ENCODE peak calls at places on chromosomes 1 and 21, in nine cellular contexts. X, I, J, A, G, K, Q, Z and U are unnamed samples. For H3K4me1, the result is how much of the 10 kb centered on the place peaks cover.

GRCh38 chr1:230819976-230820375 is 48.3 kb downstream of the C1orf198 start:
- DNase-seq in X (no peak), I (no peak), J (no peak), A (no peak), G (no peak), K (no peak), Q (no peak), Z (no peak), U (no peak)

GRCh38 chr1:162145280-162145965 is 75.9 kb downstream of the NOS1AP start:
- DNase-seq in X (no peak), I (no peak), J (no peak), A (no peak), G (no peak), K (no peak), Q (no peak), Z (no peak), U (no peak)

GRCh38 chr1:53968125-53968513 is 22.0 kb downstream of the LRRC42 start:
- DNase-seq in X (no peak), I (no peak), J (no peak), A (no peak), G (no peak), K (no peak), Q (peak), Z (no peak), U (no peak)

GRCh38 chr1:225737179-225737578 is 40.4 kb upstream of the SRP9 start:
- DNase-seq in X (no peak), I (peak), J (no peak), A (peak), G (no peak), K (no peak), Q (peak), Z (no peak), U (no peak)

GRCh38 chr1:31923905-31924304 is 14.3 kb downstream of the PTP4A2 start:
- DNase-seq in X (no peak), I (no peak), J (no peak), A (no peak), G (no peak), K (no peak), Q (no peak), Z (no peak), U (no peak)

GRCh38 chr1:214102907-214103306 is 115.1 kb downstream of the PROX1 start:
- DNase-seq in X (no peak), I (peak), J (no peak), A (peak), G (no peak), K (peak), Q (peak), Z (no peak), U (no peak)

GRCh38 chr1:245285168-245285567 is 130.4 kb downstream of the KIF26B start:
- DNase-seq in X (no peak), I (no peak), J (no peak), A (no peak), G (no peak), K (no peak), Q (peak), Z (no peak), U (no peak)

GRCh38 chr21:46199436-46200373 is 15.4 kb upstream of the SPATC1L start:
- DNase-seq in X (no peak), I (no peak), J (no peak), A (no peak), G (peak), K (no peak), Q (no peak), Z (no peak), U (no peak)

GRCh38 chr1:51519857-51520699 is 1.0 kb upstream of the EPS15 start:
- DNase-seq in X (no peak), I (peak), J (no peak), A (no peak), G (no peak), K (peak), Q (peak), Z (peak), U (no peak)

GRCh38 chr1:107787299-107787698 is 177.7 kb downstream of the VAV3 start:
- DNase-seq in X (no peak), I (no peak), J (no peak), A (no peak), G (no peak), K (no peak), Q (no peak), Z (no peak), U (no peak)

GRCh38 chr1:22236151-22236550 is 93.3 kb upstream of the WNT4 start:
- DNase-seq in X (peak), I (no peak), J (no peak), A (no peak), G (no peak), K (no peak), Q (no peak), Z (no peak), U (no peak)

GRCh38 chr1:246364415-246364941 is 142.6 kb downstream of the SMYD3 start:
- DNase-seq in X (no peak), I (no peak), J (no peak), A (no peak), G (no peak), K (no peak), Q (no peak), Z (no peak), U (no peak)

GRCh38 chr1:3507636-3508275 is 53.3 kb downstream of the ARHGEF16 start:
- DNase-seq in X (no peak), I (no peak), J (no peak), A (no peak), G (no peak), K (no peak), Q (no peak), Z (no peak), U (no peak)

DNA sequence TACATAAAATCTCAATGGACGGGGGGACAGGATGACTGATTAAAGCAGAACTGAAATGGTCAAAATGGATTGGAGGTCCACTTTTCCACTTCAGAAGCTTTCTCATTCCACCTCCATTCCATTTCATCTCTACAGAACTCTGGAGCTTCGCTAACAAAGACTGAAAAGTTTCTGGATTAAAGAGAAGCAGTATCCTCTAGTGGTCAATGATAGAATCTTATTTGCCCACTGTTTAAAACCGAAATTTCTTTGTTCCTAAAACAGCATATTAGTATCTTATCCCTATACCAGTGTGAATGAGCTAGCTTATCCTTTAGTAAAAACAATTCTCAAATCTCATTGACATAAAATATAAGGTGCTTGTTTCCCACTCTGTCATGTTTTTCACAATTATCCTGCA is 890.6 kb downstream of the KCNT2 start:
- DNase-seq in X (no peak), I (no peak), J (no peak), A (peak), G (no peak), K (peak), Q (peak), Z (no peak), U (no peak)
- TF ChIP-seq CTCF in X (no peak), I (no peak), J (no peak), A (peak), G (no peak), K (peak), Q (peak), Z (peak), U (peak)

GRCh38 chr1:183281039-183281438 is 95.0 kb downstream of the LAMC2 start:
- DNase-seq in X (peak), I (no peak), J (peak), A (no peak), G (peak), K (no peak), Q (peak), Z (no peak), U (no peak)

GRCh38 chr1:183277821-183278735 is 92.0 kb downstream of the LAMC2 start:
- DNase-seq in X (no peak), I (no peak), J (peak), A (no peak), G (no peak), K (no peak), Q (no peak), Z (no peak), U (no peak)

GRCh38 chr1:183279835-183280234 is 93.8 kb downstream of the LAMC2 start:
- DNase-seq in X (peak), I (no peak), J (peak), A (no peak), G (no peak), K (peak), Q (peak), Z (no peak), U (no peak)

GRCh38 chr1:183276386-183276785 is 90.3 kb downstream of the LAMC2 start:
- DNase-seq in X (no peak), I (no peak), J (peak), A (no peak), G (no peak), K (peak), Q (no peak), Z (no peak), U (peak)

DNA sequence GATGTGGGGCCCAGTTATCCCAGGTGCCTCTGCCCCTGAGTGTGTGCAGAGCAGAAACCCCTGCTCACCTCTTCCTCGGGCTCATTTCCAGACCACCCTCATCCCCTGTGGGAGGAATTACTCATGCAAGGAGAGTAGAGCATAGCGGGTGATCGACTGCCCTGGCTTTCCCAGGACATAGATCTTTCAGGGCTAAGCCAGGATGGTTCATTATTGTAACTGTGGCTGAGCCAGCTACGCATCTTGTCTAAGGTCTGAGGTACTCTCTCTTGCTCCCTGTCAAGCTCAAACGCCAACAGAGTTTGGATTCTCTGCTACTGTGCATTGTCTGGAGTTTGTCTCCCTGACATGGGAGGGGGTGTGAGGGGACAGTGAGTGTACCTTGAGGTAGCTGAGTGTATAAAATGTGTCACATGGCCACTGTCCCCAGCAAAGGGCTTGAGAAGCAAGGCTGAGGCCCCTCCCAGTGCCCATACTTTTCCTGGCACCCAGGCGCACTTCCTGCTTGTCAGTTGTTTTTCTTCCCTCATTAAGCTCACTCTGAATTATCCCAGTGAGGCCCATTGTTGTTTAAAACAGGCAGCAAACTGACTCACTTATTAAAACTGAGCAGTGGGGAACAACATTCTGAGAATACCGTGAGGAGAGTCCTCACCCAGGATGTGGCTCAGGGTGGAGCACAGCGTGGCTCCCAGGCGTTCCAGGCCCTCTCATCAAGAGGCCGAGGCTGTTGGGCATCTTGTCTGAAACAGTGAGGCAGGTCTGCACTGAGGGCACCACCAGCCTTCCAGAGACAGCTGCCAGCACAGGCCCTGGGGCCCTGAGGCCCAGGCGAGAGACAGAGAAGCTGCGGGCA is 92.9 kb downstream of the LAMC2 start:
- DNase-seq in X (no peak), I (peak), J (peak), A (no peak), G (no peak), K (no peak), Q (peak), Z (no peak), U (no peak)
- H3K4me1 ChIP-seq in X (under half), I (under half), J (under half), A (under half), G (under half), K (under half), Q (under half), Z (under half), U (half or more)

GRCh38 chr1:189678779-189679178 is 798.9 kb downstream of the BRINP3 start:
- DNase-seq in X (no peak), I (no peak), J (no peak), A (no peak), G (no peak), K (no peak), Q (peak), Z (no peak), U (no peak)
- TF ChIP-seq CTCF in X (no peak), I (peak), J (no peak), A (no peak), G (no peak), K (peak), Q (peak), Z (no peak), U (peak)

GRCh38 chr1:117370509-117370908 is 3.3 kb downstream of the MAN1A2 start:
- DNase-seq in X (no peak), I (no peak), J (no peak), A (no peak), G (no peak), K (no peak), Q (no peak), Z (no peak), U (no peak)
- H3K4me1 ChIP-seq in X (under half), I (under half), J (under half), A (under half), G (under half), K (under half), Q (under half), Z (under half), U (under half)

GRCh38 chr21:41068411-41069304 is 99.3 kb upstream of the BACE2 start:
- DNase-seq in X (peak), I (peak), J (peak), A (peak), G (peak), K (peak), Q (peak), Z (peak), U (peak)

GRCh38 chr21:41069305-41069642 is 98.7 kb upstream of the BACE2 start:
- DNase-seq in X (no peak), I (no peak), J (no peak), A (no peak), G (no peak), K (no peak), Q (no peak), Z (no peak), U (no peak)

GRCh38 chr21:41074607-41075184 is 93.3 kb upstream of the BACE2 start:
- DNase-seq in X (no peak), I (no peak), J (no peak), A (no peak), G (no peak), K (no peak), Q (no peak), Z (no peak), U (no peak)

GRCh38 chr21:41075668-41076463 is 92.1 kb upstream of the BACE2 start:
- DNase-seq in X (no peak), I (no peak), J (no peak), A (no peak), G (no peak), K (no peak), Q (no peak), Z (no peak), U (no peak)

GRCh38 chr21:41071410-41071809 is 96.5 kb upstream of the BACE2 start:
- DNase-seq in X (no peak), I (no peak), J (no peak), A (no peak), G (no peak), K (no peak), Q (peak), Z (no peak), U (no peak)
- TF ChIP-seq CTCF in X (no peak), I (no peak), J (no peak), A (no peak), G (no peak), K (no peak), Q (peak), Z (peak), U (peak)

GRCh38 chr1:19981507-19982312 is 2.3 kb upstream of the PLA2G2A start:
- DNase-seq in X (no peak), I (no peak), J (no peak), A (no peak), G (no peak), K (peak), Q (no peak), Z (no peak), U (peak)

GRCh38 chr1:19979494-19979977 is at the start of gene PLA2G2A:
- DNase-seq in X (peak), I (no peak), J (no peak), A (no peak), G (peak), K (peak), Q (no peak), Z (no peak), U (no peak)

GRCh38 chr1:19981170-19981506 is 1.7 kb upstream of the PLA2G2A start:
- DNase-seq in X (no peak), I (no peak), J (no peak), A (no peak), G (no peak), K (no peak), Q (no peak), Z (no peak), U (no peak)

GRCh38 chr1:19978143-19978542 is 1.3 kb downstream of the PLA2G2A start:
- DNase-seq in X (no peak), I (no peak), J (no peak), A (no peak), G (no peak), K (no peak), Q (no peak), Z (no peak), U (no peak)

DNA sequence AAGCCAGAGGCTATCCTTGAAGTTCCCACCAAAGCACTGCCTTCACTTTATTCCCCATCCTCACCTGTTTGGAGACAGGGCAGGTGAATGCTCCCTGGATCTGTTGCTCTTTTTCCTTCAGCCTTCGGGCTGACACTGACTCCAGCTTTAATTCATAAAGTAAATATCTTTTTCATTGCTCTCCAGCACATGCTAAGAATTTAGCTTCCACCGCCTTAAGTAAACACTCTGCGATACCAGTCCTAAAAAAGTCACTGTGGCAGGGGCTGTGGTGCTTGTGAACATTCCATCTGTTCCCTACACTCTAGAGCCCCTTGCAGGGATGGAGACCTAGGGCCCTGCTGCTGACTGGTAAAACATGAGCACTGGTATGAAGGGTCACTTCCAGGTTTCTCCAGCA is 880 bp upstream of the PLA2G2A start:
- DNase-seq in X (no peak), I (no peak), J (no peak), A (no peak), G (no peak), K (no peak), Q (peak), Z (no peak), U (no peak)
- H3K4me1 ChIP-seq in X (under half), I (under half), J (under half), A (under half), G (under half), K (under half), Q (under half), Z (under half), U (under half)

GRCh38 chr1:201021333-201022177 is 2.0 kb downstream of the KIF21B start:
- DNase-seq in X (no peak), I (no peak), J (no peak), A (no peak), G (no peak), K (no peak), Q (no peak), Z (no peak), U (no peak)
- TF ChIP-seq CTCF in X (no peak), I (no peak), J (no peak), A (no peak), G (no peak), K (no peak), Q (no peak), Z (no peak), U (no peak)

DNA sequence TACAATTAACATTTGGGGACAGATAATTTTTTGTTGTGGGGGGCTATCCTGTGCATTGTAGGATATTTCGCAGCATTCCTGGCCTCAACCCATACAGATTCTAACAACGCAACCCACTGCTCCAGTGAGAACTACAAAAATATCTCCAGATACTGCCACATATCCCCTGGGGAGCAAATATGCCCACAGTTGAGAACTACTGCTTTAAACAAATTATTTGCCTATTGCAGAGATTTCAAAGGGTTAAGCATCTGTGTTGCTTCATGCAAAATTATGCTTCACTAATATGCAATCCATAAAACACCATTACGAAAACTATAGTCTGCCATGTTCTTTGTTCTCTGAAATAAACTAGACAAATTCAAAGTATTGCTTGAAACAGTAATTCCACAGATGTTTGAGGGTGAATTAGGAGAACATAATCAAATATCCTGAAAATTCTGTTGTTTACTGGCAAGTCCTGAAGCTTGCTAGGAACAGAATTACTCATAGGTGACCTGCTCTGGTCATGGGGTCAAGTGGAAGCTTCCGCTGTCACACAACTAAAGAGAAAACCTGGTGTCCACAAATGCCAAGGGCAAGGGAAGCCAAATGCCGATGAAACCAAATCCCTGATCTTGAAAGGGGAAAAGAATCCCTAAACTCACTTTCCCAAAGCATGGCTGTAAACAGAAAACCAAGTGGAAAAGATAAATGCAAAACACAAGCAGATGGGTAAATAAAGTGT is 149.4 kb downstream of the RERE start:
- DNase-seq in X (no peak), I (peak), J (no peak), A (no peak), G (no peak), K (no peak), Q (peak), Z (no peak), U (no peak)
- H3K4me1 ChIP-seq in X (half or more), I (under half), J (half or more), A (half or more), G (half or more), K (under half), Q (half or more), Z (under half), U (under half)

GRCh38 chr21:43354016-43354420 is 72.9 kb downstream of the SIK1 start:
- DNase-seq in X (no peak), I (no peak), J (no peak), A (no peak), G (no peak), K (no peak), Q (no peak), Z (no peak), U (no peak)

GRCh38 chr21:43355196-43355924 is 71.6 kb downstream of the SIK1 start:
- DNase-seq in X (peak), I (no peak), J (no peak), A (no peak), G (no peak), K (no peak), Q (no peak), Z (no peak), U (no peak)

GRCh38 chr21:43357708-43358430 is 69.1 kb downstream of the SIK1 start:
- DNase-seq in X (peak), I (no peak), J (no peak), A (no peak), G (no peak), K (no peak), Q (no peak), Z (no peak), U (no peak)

GRCh38 chr21:43354666-43355065 is 72.3 kb downstream of the SIK1 start:
- DNase-seq in X (no peak), I (no peak), J (no peak), A (no peak), G (no peak), K (no peak), Q (no peak), Z (no peak), U (no peak)

DNA sequence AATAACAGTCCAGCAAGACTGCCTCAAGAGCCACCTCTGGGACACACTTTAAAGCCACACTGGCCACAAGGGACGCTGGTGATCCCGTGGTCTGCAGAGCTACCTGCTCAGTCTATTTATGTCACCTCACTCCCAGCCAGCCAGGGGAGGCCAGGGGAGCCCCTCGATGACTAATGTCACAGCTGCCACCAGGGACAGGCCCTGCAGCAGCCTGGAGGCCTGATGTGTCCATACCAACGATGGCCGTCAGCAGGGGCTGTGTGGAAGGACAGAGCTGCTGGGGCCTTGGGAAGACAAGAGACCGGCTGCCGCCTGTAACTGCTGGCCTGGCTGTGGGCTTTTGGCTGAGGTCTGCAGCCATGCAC is 71.0 kb downstream of the SIK1 start:
- DNase-seq in X (no peak), I (no peak), J (no peak), A (no peak), G (no peak), K (peak), Q (no peak), Z (no peak), U (peak)
- TF ChIP-seq CTCF in X (no peak), I (no peak), J (no peak), A (no peak), G (no peak), K (no peak), Q (no peak), Z (peak), U (peak)